ENCODE peak calls at places on chromosomes 1 and 21, in four cellular contexts. I, T, A and K are unnamed samples.

GRCh38 chr1:183942933-183943693 is 94.4 kb downstream of the COLGALT2 start:
- DNase-seq in I (no peak), A (no peak), T (no peak), K (peak)

GRCh38 chr1:112501810-112502641 is 6.7 kb upstream of the WNT2B start:
- DNase-seq in T (peak), I (peak), A (no peak), K (peak)

GRCh38 chr1:201593200-201593828 is 54.4 kb downstream of the NAV1 start:
- DNase-seq in T (no peak), I (peak), A (no peak), K (peak)

GRCh38 chr1:207702317-207702716 is 49.5 kb upstream of the CD46 start:
- DNase-seq in T (no peak), A (no peak), I (no peak), K (no peak)

GRCh38 chr1:151574575-151575529 is 34.7 kb downstream of the TUFT1 start:
- DNase-seq in A (no peak), I (peak), T (peak), K (peak)

GRCh38 chr1:147600119-147601111 is 59.1 kb downstream of the BCL9 start:
- DNase-seq in T (peak), A (no peak), I (peak), K (peak)

GRCh38 chr21:35643176-35643575 is 417.1 kb downstream of the SETD4 start:
- DNase-seq in A (no peak), I (no peak), T (no peak), K (no peak)

GRCh38 chr1:28249013-28249870 is 10.1 kb upstream of the SESN2 start:
- DNase-seq in T (no peak), I (peak), A (no peak), K (peak)

GRCh38 chr1:62782197-62782886 is 1.6 kb upstream of the ATG4C start:
- DNase-seq in T (no peak), A (no peak), I (no peak), K (peak)

GRCh38 chr1:65075123-65075976 is 72.7 kb upstream of the AK4 start:
- DNase-seq in A (no peak), T (peak), I (peak), K (peak)

GRCh38 chr1:43904660-43905551 is 28.7 kb upstream of the ARTN start:
- DNase-seq in T (no peak), I (no peak), A (no peak), K (no peak)

DNA sequence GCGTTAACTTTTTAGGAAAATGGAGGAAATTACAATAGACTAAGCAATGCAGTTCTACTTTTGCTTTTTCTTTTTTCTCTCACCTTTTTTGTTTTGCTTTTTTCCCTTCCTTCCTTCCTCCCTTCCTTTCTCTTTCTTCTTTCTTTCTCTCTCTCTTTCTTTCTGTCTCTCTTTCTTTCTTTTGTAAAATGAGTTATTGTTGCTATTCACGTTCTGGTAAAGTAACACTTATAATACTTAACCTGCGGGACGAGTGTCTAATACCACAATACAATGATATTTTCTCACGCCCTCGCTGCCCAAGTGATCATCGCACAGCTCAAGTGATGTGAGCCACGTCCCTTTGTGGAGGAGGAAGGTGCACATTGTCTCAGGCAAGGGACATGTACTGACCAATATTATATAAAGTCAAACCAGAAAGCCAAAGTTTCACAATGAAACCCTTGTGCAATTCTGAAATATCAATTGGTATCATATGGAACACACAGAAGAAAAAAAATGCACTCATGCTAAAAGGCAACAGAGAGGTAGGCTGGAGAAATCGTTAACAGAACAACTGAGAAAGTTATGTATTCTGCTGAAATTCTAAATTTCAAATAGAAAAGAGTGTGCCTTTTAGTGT is 1.7 kb downstream of the JAM2 start:
- DNase-seq in I (no peak), T (no peak), A (no peak), K (no peak)
- H3K4me3 ChIP-seq in I (no peak), T (no peak), A (peak), K (no peak)

GRCh38 chr1:211129790-211130189 is 4.2 kb downstream of the KCNH1 start:
- DNase-seq in T (no peak), A (no peak), I (no peak), K (no peak)

GRCh38 chr1:211132681-211133392 is 1.1 kb downstream of the KCNH1 start:
- DNase-seq in I (no peak), T (no peak), A (no peak), K (no peak)

GRCh38 chr1:211133393-211133840 is 531 bp downstream of the KCNH1 start:
- DNase-seq in A (no peak), I (peak), T (no peak), K (no peak)

GRCh38 chr1:211135342-211135950 is 1.5 kb upstream of the KCNH1 start:
- DNase-seq in I (peak), T (peak), A (no peak), K (peak)

DNA sequence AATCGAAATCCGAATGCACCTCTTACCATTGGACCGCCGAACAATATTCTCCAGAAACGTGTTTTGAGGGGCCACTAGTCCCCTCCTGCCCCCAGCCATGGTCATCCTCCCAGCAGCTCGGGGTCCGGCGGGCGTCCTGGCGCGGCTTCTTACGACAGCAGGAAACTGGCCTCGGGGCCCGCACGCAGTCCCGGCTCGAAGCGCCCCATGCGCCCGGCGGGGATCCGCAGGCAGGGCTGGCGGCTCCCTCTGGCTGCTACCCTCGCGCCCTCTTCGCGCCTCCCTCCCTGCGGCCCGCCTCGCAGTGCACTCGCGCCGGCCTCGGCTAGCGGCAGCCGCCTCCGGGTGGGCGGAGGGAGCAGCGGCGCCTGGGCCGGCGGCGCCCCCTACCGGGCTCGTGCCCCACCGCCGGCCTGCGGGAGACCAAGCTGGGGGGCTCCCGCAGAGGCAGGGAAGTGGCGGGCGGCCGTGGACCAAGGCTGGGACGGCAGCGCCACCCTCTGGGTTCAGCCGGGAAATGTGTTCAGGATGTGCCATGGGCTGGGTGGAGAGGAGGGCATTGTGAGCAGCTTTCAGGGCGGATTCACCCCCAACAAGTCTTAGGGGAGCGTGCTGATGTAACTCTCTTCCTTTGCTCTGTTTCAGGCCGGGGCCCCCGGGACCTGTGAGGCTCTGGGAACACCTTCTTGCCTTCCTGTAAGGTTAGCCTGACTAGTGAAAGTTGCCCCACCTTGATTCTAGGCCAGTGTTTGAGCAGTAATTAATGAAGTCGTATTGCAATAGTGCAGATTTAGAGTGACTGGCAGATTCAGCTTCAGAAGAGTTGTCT is at the start of gene KCNH1:
- DNase-seq in A (peak), I (peak), T (peak), K (peak)
- TF ChIP-seq POLR2A in A (no peak), I (no peak), T (no peak), K (no peak)

GRCh38 chr1:20265243-20265642 is 25.4 kb upstream of the VWA5B1 start:
- DNase-seq in I (no peak), T (no peak), A (no peak), K (no peak)

GRCh38 chr1:20266642-20267041 is 24.0 kb upstream of the VWA5B1 start:
- DNase-seq in I (no peak), A (no peak), T (no peak), K (no peak)

GRCh38 chr1:20261095-20261494 is 29.6 kb upstream of the VWA5B1 start:
- DNase-seq in A (no peak), T (no peak), I (no peak), K (no peak)

GRCh38 chr1:20262810-20263534 is 27.7 kb upstream of the VWA5B1 start:
- DNase-seq in I (no peak), A (no peak), T (no peak), K (no peak)

DNA sequence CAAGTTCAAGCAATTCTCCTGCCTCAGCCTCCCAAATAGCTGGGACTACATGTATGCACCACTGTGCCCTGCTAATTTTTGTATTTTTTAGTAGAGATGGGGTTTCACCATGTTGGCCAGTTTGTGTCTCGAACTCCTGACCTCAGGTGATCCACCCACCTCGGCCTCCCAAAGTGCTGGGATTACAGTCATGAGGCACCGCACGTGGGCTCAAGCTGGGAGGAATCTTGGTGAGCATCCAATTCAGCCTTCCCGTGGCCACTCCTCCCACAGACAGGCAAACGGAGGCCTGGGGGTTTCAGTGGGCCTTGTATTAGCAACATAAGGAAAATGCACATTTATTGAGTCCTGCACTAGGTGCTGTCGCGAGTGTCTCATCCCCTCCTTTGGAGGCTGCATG is 24.5 kb upstream of the VWA5B1 start:
- DNase-seq in T (no peak), I (no peak), A (no peak), K (no peak)
- TF ChIP-seq MAX in T (no peak), I (no peak), A (no peak), K (no peak)

GRCh38 chr1:23911924-23912323 is 1.2 kb downstream of the CNR2 start:
- DNase-seq in A (no peak), T (no peak), I (no peak), K (no peak)
- H3K4me3 ChIP-seq in A (no peak), T (no peak), I (no peak), K (peak)

GRCh38 chr21:37525810-37526209 is 159.2 kb downstream of the DYRK1A start:
- DNase-seq in A (no peak), T (no peak), I (no peak), K (no peak)

GRCh38 chr21:37529649-37530048 is 163.1 kb downstream of the DYRK1A start:
- DNase-seq in T (no peak), I (no peak), A (no peak), K (no peak)

GRCh38 chr21:37527103-37527502 is 160.5 kb downstream of the DYRK1A start:
- DNase-seq in A (no peak), I (no peak), T (no peak), K (no peak)

GRCh38 chr21:37527716-37528115 is 161.1 kb downstream of the DYRK1A start:
- DNase-seq in T (no peak), I (no peak), A (no peak), K (no peak)

GRCh38 chr21:37528150-37528937 is 161.8 kb downstream of the DYRK1A start:
- DNase-seq in T (peak), A (no peak), I (no peak), K (no peak)
- TF ChIP-seq POLR2A in T (no peak), A (no peak), I (no peak), K (no peak)

GRCh38 chr1:58346076-58346435 is 200.5 kb downstream of the OMA1 start:
- DNase-seq in A (no peak), I (no peak), T (no peak), K (no peak)
- TF ChIP-seq MAX in A (no peak), I (no peak), T (no peak), K (no peak)

GRCh38 chr1:206687251-206687914 is 2.7 kb downstream of the MAPKAPK2 start:
- DNase-seq in T (no peak), A (no peak), I (no peak), K (no peak)
- H3K4me3 ChIP-seq in T (peak), A (no peak), I (peak), K (peak)

DNA sequence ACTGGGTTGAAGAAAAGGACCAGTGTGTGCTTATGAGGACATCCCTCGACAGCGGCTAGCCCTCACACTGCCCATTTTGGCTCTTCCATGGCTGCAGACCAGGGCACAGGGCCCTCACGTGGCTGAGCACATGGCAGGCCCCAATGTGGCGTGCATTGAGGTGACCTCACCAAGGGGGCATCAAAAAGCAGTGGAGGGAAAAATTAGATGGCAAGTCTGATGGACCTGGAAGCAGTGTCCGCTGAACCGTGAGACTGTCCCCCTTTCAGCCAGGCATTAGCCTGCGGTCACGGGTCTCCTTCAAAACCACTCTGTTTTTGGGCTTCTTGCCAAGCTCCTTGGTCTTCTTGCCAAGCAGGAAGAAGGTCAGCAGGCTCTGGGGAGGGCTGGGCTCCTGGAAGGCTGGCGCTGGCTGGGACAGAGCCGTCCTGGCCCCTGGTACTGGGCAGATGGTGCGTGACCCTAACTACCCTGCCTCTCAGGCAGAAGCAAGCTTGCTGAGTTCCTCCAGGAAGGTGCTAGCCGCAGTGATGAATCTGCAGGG is 30.8 kb downstream of the TRIM67 start:
- DNase-seq in I (no peak), A (no peak), T (no peak), K (no peak)
- TF ChIP-seq POLR2A in I (no peak), A (no peak), T (no peak), K (no peak)

DNA sequence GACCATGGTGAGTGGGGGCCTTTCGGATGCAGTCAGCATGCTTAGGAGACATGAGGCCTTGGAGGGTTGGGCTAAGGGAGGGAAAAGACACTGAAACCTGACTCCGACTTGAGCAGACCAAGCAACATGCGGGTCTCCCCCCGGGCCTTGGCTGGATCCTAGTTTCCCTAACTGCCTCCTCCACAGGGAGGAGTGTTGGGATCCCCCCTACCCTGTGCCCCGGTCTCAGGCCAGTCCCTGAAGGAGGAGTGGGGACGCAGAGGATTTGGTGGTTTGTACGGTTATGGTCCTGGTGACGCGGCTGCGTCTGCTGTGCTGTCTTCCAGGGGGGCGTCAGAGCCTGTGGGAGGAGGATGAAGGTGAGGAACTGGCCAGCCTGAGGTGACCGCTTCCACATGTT is 15.3 kb downstream of the LRRC71 start:
- DNase-seq in A (no peak), T (no peak), I (no peak), K (no peak)
- TF ChIP-seq MAX in A (peak), T (no peak), I (no peak), K (no peak)